ENCODE peak calls at places on chromosomes 3 and 15, in four cellular contexts. V is tibial nerve, D is A549, W is dorsolateral prefrontal cortex. Q is an unnamed sample.

GRCh38 chr15:65653341-65653740 is 31.6 kb downstream of the SLC24A1 start:
- DNase-seq in W (no peak), V (no peak), D (no peak), Q (no peak)

GRCh38 chr3:134464693-134465385 is 20.9 kb downstream of the ANAPC13 start:
- DNase-seq in V (no peak), D (no peak), W (no peak), Q (no peak)

GRCh38 chr3:41640076-41640475 is 321.8 kb downstream of the ULK4 start:
- DNase-seq in W (no peak), V (no peak), D (no peak), Q (no peak)

GRCh38 chr3:185658504-185658912 is 72.4 kb downstream of the SENP2 start:
- DNase-seq in V (peak; percentile 90), D (peak; percentile 13), W (peak; percentile 67), Q (no peak)

GRCh38 chr3:121660356-121661171 is at the start of gene HCLS1:
- DNase-seq in V (peak; percentile 41), D (no peak), W (peak; percentile 49), Q (no peak)

GRCh38 chr3:31622636-31623288 is 90.0 kb downstream of the STT3B start:
- DNase-seq in W (no peak), D (no peak), V (no peak), Q (no peak)

GRCh38 chr15:73936181-73936580 is 9.9 kb downstream of the LOXL1 start:
- DNase-seq in D (no peak), V (no peak), W (no peak), Q (no peak)

GRCh38 chr15:56176996-56177395 is 66.7 kb downstream of the RFX7 start:
- DNase-seq in V (no peak), D (peak; percentile 15), W (no peak), Q (no peak)

GRCh38 chr3:129908417-129908816 is 14.9 kb upstream of the TMCC1 start:
- DNase-seq in W (no peak), D (no peak), V (no peak), Q (no peak)

GRCh38 chr3:138082085-138082991 is 33.1 kb downstream of the DZIP1L start:
- DNase-seq in D (no peak), V (no peak), W (no peak), Q (no peak)

GRCh38 chr3:197749315-197749600 is 425 bp upstream of the FYTTD1 start:
- DNase-seq in W (peak; percentile 72), D (peak; percentile 53), V (peak; percentile 26), Q (no peak)

GRCh38 chr3:82416828-82417227 is 655.4 kb upstream of the GBE1 start:
- DNase-seq in D (no peak), W (no peak), V (no peak), Q (no peak)
- H3K27ac ChIP-seq in D (no peak overlapping the region), W (no peak overlapping the region), V (no peak overlapping the region), Q (no peak overlapping the region)

GRCh38 chr3:189273736-189274135 is 102.0 kb downstream of the TPRG1 start:
- DNase-seq in V (no peak), D (no peak), W (no peak), Q (no peak)

GRCh38 chr3:189275852-189276251 is 104.1 kb downstream of the TPRG1 start:
- DNase-seq in V (no peak), W (no peak), D (no peak), Q (no peak)

GRCh38 chr3:189275182-189275581 is 103.4 kb downstream of the TPRG1 start:
- DNase-seq in D (no peak), V (no peak), W (no peak), Q (no peak)

GRCh38 chr3:189270248-189270832 is 98.6 kb downstream of the TPRG1 start:
- DNase-seq in W (peak; percentile 62), V (no peak), D (peak; percentile 38), Q (peak; percentile 65)

DNA sequence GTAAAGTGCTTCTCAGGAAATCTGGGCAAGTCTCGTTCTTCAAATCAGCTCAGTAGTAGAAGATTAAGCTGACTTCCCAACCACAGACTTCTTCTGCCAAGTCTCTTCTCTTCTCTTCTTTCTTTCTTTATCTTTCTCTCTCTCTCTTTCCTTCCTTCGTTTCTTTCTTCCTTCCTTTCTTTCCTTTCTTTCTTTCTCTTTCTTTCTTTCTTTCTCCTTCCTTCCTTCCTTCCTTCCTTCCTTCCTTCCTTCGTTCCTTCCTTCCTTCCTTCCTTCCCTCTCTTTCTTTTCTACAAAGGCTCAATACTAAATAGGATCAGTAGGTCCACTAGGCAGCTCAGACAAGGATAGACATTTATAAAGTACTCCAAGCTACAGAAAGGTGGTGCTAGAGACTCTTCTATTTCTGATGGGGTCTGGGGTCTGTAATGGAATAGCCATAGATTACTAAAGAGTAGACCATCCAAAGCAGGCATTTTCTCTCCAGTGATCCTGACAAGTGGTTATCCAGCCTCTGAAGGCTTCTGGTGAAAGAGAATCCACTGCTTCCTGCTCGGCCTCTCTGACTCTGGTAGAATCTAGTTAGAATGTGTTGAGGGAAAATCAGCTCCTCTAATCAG is 100.8 kb downstream of the TPRG1 start:
- DNase-seq in D (peak; percentile 3), V (no peak), W (no peak), Q (no peak)
- TF ChIP-seq CTCF in D (peak; percentile 32), V (no peak), W (no peak), Q (no peak)

GRCh38 chr3:123324880-123325765 is 123.4 kb downstream of the SEC22A start:
- DNase-seq in D (no peak), W (no peak), V (no peak), Q (no peak)

GRCh38 chr3:123322866-123323265 is 121.1 kb downstream of the SEC22A start:
- DNase-seq in W (no peak), V (no peak), D (no peak), Q (no peak)

GRCh38 chr3:123321806-123322205 is 120.1 kb downstream of the SEC22A start:
- DNase-seq in V (no peak), D (no peak), W (no peak), Q (no peak)

GRCh38 chr3:123325766-123326256 is 123.1 kb downstream of the ADCY5 start:
- DNase-seq in D (no peak), W (no peak), V (no peak), Q (no peak)

DNA sequence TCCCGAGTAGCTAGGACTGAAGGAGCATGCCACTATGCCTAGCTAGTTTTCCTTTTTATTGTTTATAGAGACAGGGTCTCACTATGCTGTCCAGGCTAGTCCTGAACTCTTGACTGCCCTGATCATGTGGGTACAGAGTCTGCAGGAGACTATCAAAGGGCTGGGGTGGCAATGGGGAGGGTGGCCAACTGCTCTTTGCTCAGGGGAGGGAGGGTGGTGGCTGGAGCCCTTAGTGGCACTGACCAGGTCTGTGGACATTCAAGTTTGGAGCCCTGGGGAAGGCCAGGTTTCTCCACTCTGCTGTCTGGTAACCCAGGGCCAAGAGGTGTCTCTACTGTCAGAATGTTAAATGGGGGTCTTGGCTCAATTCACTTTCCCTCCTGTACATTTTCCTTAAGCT is 122.0 kb downstream of the SEC22A start:
- DNase-seq in D (no peak), W (no peak), V (no peak), Q (no peak)
- H3K27ac ChIP-seq in D (no peak overlapping the region), W (no peak overlapping the region), V (no peak overlapping the region), Q (no peak overlapping the region)

DNA sequence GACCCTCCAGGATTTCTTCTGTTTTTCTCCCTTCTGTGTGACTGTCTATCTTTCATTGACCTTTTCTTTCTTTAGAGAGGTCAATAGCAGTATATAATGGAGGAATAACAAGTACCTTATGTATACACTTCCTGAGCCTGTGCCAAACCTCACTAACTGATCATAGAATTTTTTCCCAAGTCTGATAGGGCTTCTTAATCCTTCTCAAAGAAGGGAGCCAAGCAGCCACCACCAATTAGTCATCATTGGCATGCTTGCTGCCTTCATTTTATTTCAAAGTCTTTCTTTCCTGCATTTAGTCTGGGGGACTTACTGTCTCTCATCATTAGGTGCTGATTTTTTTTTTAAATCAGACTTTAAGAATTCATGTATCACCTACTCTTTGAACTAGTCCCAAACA is 327.0 kb downstream of the FEZF2 start:
- DNase-seq in V (no peak), W (no peak), D (no peak), Q (no peak)
- TF ChIP-seq CTCF in V (no peak), W (no peak), D (no peak), Q (no peak)

DNA sequence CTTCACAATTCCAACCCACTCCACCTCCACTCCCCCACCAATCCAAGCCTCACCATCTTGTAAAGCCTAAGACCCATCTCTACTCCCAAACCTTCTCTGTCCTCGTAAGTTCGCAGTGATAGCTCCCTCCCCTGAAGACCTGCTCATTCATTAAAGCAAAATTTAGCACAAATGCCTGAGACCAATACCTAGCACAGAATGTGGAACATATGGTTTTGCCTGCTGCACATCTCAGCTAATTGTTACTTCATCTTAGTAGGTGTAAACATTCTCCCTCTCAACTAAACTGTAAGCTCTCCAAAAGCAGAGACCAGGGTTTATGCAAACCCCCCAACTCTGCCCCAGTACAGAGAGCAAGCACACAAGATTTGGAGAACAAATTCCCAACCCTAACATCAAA is 20.5 kb downstream of the DCLK3 start:
- DNase-seq in V (no peak), D (no peak), W (no peak), Q (no peak)
- H3K27ac ChIP-seq in V (no peak overlapping the region), D (no peak overlapping the region), W (no peak overlapping the region), Q (no peak overlapping the region)

DNA sequence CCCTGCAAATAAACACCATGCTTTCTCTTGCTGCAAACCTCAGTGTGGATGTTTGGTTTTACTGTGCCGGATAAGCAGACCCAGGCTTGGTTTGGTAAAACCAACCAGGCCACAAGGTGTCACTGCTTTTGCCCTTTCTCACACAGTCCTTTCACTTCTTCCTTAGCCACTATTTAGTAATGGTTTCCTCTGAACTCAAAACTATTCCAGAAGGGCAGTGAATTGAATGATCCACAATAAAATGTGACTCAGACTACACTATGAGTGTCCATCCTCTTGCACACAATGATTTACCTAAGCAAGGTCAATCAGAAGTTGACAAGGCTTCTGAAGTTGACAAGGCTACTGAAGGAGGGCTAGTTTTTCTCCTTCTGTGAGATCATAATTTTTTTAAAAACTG is 552.4 kb upstream of the CCDC54 start:
- DNase-seq in D (no peak), V (no peak), W (no peak), Q (no peak)
- TF ChIP-seq CTCF in D (no peak), V (no peak), W (peak; percentile 48), Q (no peak)

GRCh38 chr15:59444980-59445500 is 7.1 kb downstream of the FAM81A start:
- DNase-seq in W (no peak), V (no peak), D (no peak), Q (no peak)
- H3K27ac ChIP-seq in W (no peak overlapping the region), V (peak overlapping the region; percentile 73), D (no peak overlapping the region), Q (peak overlapping the region; percentile 12)

DNA sequence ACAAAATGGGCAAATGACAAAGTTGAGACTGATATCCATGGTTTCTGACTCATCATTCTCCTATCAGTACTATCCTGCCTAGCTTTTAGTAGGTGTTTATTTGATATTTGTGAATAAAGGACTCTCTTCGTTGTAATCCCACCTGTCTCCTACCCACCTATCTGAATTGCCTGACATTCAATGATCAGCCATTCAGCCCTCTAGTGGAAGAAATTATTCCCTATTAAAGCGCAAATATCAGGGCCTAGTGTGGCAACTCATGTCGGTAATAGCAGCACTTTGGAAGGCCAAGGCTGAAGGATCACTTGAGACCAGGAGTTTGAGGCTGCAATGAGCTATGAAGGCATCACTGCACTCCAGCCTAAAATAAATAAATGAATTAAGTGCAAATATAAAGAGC is 195.7 kb upstream of the SETMAR start:
- DNase-seq in D (peak; percentile 1), W (no peak), V (no peak), Q (no peak)
- TF ChIP-seq CTCF in D (peak; percentile 6), W (no peak), V (no peak), Q (no peak)

GRCh38 chr15:24718289-24719082 is 42.9 kb downstream of the NPAP1 start:
- DNase-seq in D (no peak), V (no peak), W (no peak), Q (no peak)
- H3K27ac ChIP-seq in D (no peak overlapping the region), V (no peak overlapping the region), W (no peak overlapping the region), Q (no peak overlapping the region)

Q was measured in breast epithelium.